ENCODE peak calls at places on chromosomes 5 and 9, in seven cellular contexts. K, C, H, E, U, R and L are unnamed samples.
A peak's percentile ranks its signal among the peaks of the same experiment; 100 is the strongest.

GRCh38 chr5:22567983-22568382 is 285.2 kb downstream of the CDH12 start:
- DNase-seq in K (no peak), C (no peak), H (no peak), U (no peak), E (no peak), R (no peak), L (no peak)

GRCh38 chr5:40431734-40432133 is 248.0 kb upstream of the PTGER4 start:
- DNase-seq in C (no peak), U (no peak), E (no peak), R (no peak), K (no peak), H (no peak), L (no peak)

GRCh38 chr9:87683751-87684626 is 41.9 kb upstream of the CTSL start:
- DNase-seq in C (no peak), K (no peak), U (no peak), R (no peak), H (no peak), E (no peak), L (no peak)

GRCh38 chr5:54727874-54728273 is 210.3 kb downstream of the SNX18 start:
- DNase-seq in U (no peak), H (no peak), K (no peak), C (no peak), E (no peak), R (no peak), L (no peak)

GRCh38 chr9:36163049-36163839 is 5.9 kb upstream of the CCIN start:
- DNase-seq in H (no peak), U (no peak), E (peak; percentile 57), C (peak; percentile 15), R (no peak), K (peak; percentile 93), L (peak; percentile 88)

GRCh38 chr9:124384849-124385248 is 30.4 kb downstream of the PSMB7 start:
- DNase-seq in H (no peak), U (no peak), R (no peak), E (no peak), K (no peak), C (no peak), L (no peak)

GRCh38 chr9:134482226-134482625 is 156.0 kb downstream of the RXRA start:
- DNase-seq in R (no peak), U (no peak), C (no peak), H (no peak), K (no peak), E (no peak), L (no peak)

GRCh38 chr9:94870793-94871558 is 144.5 kb downstream of the AOPEP start:
- DNase-seq in E (no peak), C (no peak), H (no peak), K (no peak), U (no peak), R (peak; percentile 51), L (no peak)

GRCh38 chr9:90441814-90442213 is 200.8 kb downstream of the DIRAS2 start:
- DNase-seq in U (no peak), E (no peak), C (no peak), H (no peak), R (no peak), K (no peak), L (no peak)

GRCh38 chr5:137751869-137752491 is 2.2 kb downstream of the HNRNPA0 start:
- DNase-seq in C (peak; percentile 24), K (peak; percentile 89), H (no peak), E (no peak), R (peak; percentile 19), U (peak; percentile 20), L (no peak)

GRCh38 chr9:92486371-92486770 is 4.1 kb upstream of the ASPN start:
- DNase-seq in E (no peak), H (no peak), C (no peak), U (no peak), R (no peak), K (no peak), L (no peak)

DNA sequence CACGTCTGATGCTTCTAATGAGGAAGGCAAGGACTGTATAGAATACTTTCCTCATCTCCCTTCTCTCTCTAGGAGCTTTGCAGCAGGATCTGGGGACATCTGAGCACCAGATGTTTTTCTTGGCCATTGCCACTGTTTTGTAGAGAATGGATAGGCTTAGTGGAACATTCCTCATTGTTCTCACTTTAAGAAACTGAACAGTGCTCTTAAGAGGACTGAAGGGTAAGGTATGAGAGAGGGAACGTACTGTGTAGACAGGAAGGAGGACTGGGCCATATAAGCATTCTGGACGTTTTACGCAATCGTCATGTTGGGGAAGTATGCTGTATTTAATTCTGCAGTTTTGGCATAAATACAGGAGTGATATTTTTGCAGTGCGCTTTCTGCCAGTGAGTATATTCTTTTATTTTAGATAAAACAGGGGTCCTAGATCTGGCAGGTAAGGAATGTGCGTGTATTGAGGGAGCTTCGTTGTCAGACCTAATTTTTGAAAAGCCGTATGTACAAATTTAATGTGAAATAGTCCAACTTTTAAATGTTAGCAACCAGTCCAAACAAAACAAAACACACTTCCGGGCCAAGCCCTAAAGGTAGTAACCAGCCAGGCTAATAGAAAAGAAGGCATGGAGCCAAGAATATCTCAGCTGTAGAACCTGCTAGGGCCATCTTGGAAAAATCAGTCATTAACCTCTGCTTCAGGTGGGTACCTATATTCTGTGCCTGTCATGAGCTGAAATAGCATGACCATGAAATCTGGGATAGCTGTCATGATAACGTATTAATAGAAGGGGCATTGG is 70.8 kb downstream of the SMARCA2 start:
- DNase-seq in E (no peak), K (peak; percentile 65), C (no peak), H (no peak), U (no peak), R (no peak), L (no peak)
- TF ChIP-seq CTCF in E (no peak), K (no peak), C (no peak), H (no peak), U (no peak), R (no peak), L (no peak)

GRCh38 chr5:73702951-73703350 is 77.0 kb downstream of the ARHGEF28 start:
- DNase-seq in R (no peak), C (no peak), K (no peak), H (no peak), E (no peak), U (no peak), L (no peak)

GRCh38 chr5:73701566-73701965 is 75.6 kb downstream of the ARHGEF28 start:
- DNase-seq in R (no peak), K (no peak), C (no peak), U (no peak), E (no peak), H (no peak), L (no peak)

GRCh38 chr5:73706963-73707362 is 81.0 kb downstream of the ARHGEF28 start:
- DNase-seq in C (no peak), H (no peak), K (no peak), U (no peak), R (no peak), E (no peak), L (no peak)

GRCh38 chr5:73702534-73702933 is 76.5 kb downstream of the ARHGEF28 start:
- DNase-seq in K (no peak), E (no peak), H (no peak), C (no peak), R (no peak), U (no peak), L (no peak)

DNA sequence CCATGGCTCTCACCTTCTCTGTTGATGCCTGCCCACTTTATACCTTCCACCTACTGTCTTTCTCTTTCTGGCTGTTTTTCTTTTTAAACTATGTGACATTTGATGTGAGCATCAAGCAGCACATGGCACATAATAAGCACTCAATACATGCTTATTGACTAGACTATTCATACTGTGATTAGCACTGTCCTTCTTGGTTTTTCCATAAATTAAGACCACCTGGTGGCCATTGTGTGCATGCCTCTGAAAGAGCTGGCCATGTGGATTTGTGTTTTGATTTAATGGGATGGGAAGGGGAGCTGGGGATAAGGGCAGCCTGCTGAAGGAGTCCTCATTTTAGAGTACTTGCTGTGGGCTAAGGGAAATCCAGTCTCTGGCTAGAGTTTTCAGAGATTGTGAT is 79.4 kb downstream of the ARHGEF28 start:
- DNase-seq in E (no peak), K (no peak), R (no peak), U (no peak), H (no peak), C (no peak), L (no peak)
- TF ChIP-seq CTCF in E (no peak), K (no peak), R (no peak), U (no peak), H (no peak), C (no peak), L (no peak)

DNA sequence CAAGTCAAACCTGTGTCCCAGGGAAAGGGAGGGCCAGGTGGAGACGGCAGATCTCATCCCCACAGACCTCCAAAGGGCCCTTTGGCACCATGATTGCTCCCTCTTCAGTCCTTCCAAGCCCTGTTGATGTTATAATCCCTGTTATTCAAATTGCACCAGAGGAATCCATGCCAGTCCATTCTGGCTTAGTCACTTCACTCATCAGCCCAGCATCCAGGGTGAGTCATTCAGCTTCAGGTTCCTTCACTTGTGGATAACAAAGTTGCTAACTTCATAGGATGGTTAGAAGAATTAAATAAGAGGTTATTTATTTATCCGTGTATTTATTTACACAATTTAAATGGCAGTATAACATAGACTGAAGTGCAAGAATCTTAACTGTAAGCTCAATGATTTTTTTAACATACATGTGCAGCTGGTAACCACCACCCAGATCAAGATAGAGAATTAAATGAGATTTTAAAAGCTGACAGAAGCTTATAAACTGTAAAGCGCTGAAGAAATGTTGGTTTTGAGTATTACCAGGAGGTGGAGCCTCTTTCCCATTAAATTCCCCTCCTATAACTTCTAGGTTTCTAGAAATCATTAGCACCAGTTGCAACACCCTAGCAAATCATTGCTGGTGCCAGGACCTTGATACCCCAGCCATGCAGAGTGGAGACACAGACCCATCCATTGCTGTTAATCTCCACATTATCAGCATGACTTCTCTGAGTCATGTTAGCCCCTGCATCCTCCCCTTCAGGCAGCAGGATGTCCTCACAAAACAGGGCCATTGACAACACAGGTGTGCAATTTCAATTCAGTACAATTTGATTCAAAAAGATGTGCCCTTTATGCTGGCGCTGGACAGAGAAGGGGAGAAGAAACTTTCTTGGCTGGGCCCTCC is 77.4 kb downstream of the SEC61B start:
- DNase-seq in K (peak; percentile 77), H (no peak), E (no peak), R (no peak), U (no peak), C (no peak), L (no peak)
- TF ChIP-seq CTCF in K (peak; percentile 31), H (no peak), E (no peak), R (no peak), U (no peak), C (peak; percentile 13), L (peak; percentile 59)

GRCh38 chr9:70609542-70610286 is 195.3 kb upstream of the KLF9 start:
- DNase-seq in K (peak; percentile 95), U (peak; percentile 21), R (no peak), C (no peak), E (no peak), H (no peak), L (no peak)

GRCh38 chr9:70607329-70607728 is 192.9 kb upstream of the KLF9 start:
- DNase-seq in C (no peak), E (no peak), U (no peak), H (no peak), R (no peak), K (no peak), L (no peak)

GRCh38 chr9:70607926-70608325 is 193.5 kb upstream of the KLF9 start:
- DNase-seq in K (no peak), U (peak; percentile 15), C (no peak), E (no peak), H (no peak), R (no peak), L (no peak)

GRCh38 chr9:70613024-70613768 is 198.7 kb upstream of the KLF9 start:
- DNase-seq in U (no peak), H (no peak), E (no peak), C (no peak), K (no peak), R (no peak), L (no peak)

DNA sequence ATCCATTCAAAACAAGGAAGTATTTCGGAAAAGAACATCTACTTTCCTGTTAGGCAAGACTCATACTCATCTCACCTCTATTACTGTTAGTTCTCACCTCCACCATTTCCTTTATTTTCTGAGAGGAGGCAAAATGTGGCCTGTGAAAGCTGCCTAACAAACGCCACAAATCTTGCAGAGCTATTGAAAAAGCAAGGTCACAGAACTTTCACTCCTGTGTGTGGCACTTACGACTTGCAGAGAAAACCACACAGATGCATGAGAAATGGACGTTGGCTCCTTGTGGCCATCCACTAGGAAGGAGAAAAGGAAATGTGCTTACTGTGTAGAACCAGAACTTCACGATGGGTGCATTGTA is 195.8 kb upstream of the KLF9 start:
- DNase-seq in K (no peak), U (no peak), R (no peak), C (no peak), E (no peak), H (no peak), L (no peak)
- TF ChIP-seq CTCF in K (no peak), U (no peak), R (no peak), C (no peak), E (no peak), H (no peak), L (no peak)